ENCODE peak calls at places on chromosomes 1 and 21, in five cellular contexts. One of them, this sample, is unnamed.

GRCh38 chr1:7842517-7842916 is 10.3 kb downstream of the UTS2 start:
- DNase-seq in choroid plexus epithelial cell: no peak
- DNase-seq in A549: no peak
- DNase-seq in lung: no peak
- DNase-seq in astrocyte of the cerebellum: no peak
- DNase-seq in this sample: no peak

GRCh38 chr1:167687919-167688519 is 33.8 kb upstream of the MPZL1 start:
- DNase-seq in choroid plexus epithelial cell: peak
- DNase-seq in A549: peak
- DNase-seq in lung: peak
- DNase-seq in astrocyte of the cerebellum: peak
- DNase-seq in this sample: peak

GRCh38 chr1:203186091-203186445 is 436 bp downstream of the CHI3L1 start:
- DNase-seq in choroid plexus epithelial cell: no peak
- DNase-seq in A549: no peak
- DNase-seq in lung: no peak
- DNase-seq in astrocyte of the cerebellum: no peak
- DNase-seq in this sample: no peak

GRCh38 chr1:79556189-79556588 is 549.7 kb upstream of the ADGRL4 start:
- DNase-seq in choroid plexus epithelial cell: no peak
- DNase-seq in A549: no peak
- DNase-seq in lung: no peak
- DNase-seq in astrocyte of the cerebellum: no peak
- DNase-seq in this sample: no peak

GRCh38 chr1:168483531-168483930 is 60.3 kb downstream of the XCL2 start:
- DNase-seq in choroid plexus epithelial cell: peak
- DNase-seq in A549: no peak
- DNase-seq in lung: no peak
- DNase-seq in astrocyte of the cerebellum: peak
- DNase-seq in this sample: peak

GRCh38 chr1:45545553-45546310 is 4.9 kb upstream of the AKR1A1 start:
- DNase-seq in choroid plexus epithelial cell: no peak
- DNase-seq in A549: no peak
- DNase-seq in lung: no peak
- DNase-seq in astrocyte of the cerebellum: no peak
- DNase-seq in this sample: no peak

GRCh38 chr1:5067251-5067650 is 412.8 kb downstream of the AJAP1 start:
- DNase-seq in choroid plexus epithelial cell: no peak
- DNase-seq in A549: no peak
- DNase-seq in lung: no peak
- DNase-seq in astrocyte of the cerebellum: no peak
- DNase-seq in this sample: no peak

GRCh38 chr1:203512830-203513578 is 19.1 kb downstream of the OPTC start:
- DNase-seq in choroid plexus epithelial cell: peak
- DNase-seq in A549: peak
- DNase-seq in lung: peak
- DNase-seq in astrocyte of the cerebellum: peak
- DNase-seq in this sample: peak

GRCh38 chr1:12525311-12526181 is 92.5 kb downstream of the DHRS3 start:
- DNase-seq in choroid plexus epithelial cell: peak
- DNase-seq in A549: no peak
- DNase-seq in lung: peak
- DNase-seq in astrocyte of the cerebellum: no peak
- DNase-seq in this sample: peak

GRCh38 chr1:164588388-164589341 is 29.7 kb downstream of the PBX1 start:
- DNase-seq in choroid plexus epithelial cell: peak
- DNase-seq in A549: no peak
- DNase-seq in lung: no peak
- DNase-seq in astrocyte of the cerebellum: peak
- DNase-seq in this sample: peak

GRCh38 chr1:184854036-184854435 is 99.4 kb upstream of the EDEM3 start:
- DNase-seq in choroid plexus epithelial cell: no peak
- DNase-seq in A549: no peak
- DNase-seq in lung: no peak
- DNase-seq in astrocyte of the cerebellum: no peak
- DNase-seq in this sample: no peak

GRCh38 chr1:44327679-44328491 is 27.2 kb downstream of the ERI3 start:
- DNase-seq in choroid plexus epithelial cell: peak
- DNase-seq in A549: peak
- DNase-seq in lung: peak
- DNase-seq in astrocyte of the cerebellum: peak
- DNase-seq in this sample: peak

GRCh38 chr1:9181990-9182783 is 52.4 kb upstream of the H6PD start:
- DNase-seq in choroid plexus epithelial cell: peak
- DNase-seq in A549: no peak
- DNase-seq in lung: peak
- DNase-seq in astrocyte of the cerebellum: no peak
- DNase-seq in this sample: peak

GRCh38 chr1:156489166-156489934 is 11.2 kb downstream of the MEF2D start:
- DNase-seq in choroid plexus epithelial cell: no peak
- DNase-seq in A549: no peak
- DNase-seq in lung: no peak
- DNase-seq in astrocyte of the cerebellum: no peak
- DNase-seq in this sample: no peak

GRCh38 chr1:230632273-230632873 is 9.9 kb upstream of the COG2 start:
- DNase-seq in choroid plexus epithelial cell: peak
- DNase-seq in A549: peak
- DNase-seq in lung: no peak
- DNase-seq in astrocyte of the cerebellum: no peak
- DNase-seq in this sample: peak

GRCh38 chr1:223486366-223486765 is 93.2 kb downstream of the CCDC185 start:
- DNase-seq in choroid plexus epithelial cell: no peak
- DNase-seq in A549: no peak
- DNase-seq in lung: no peak
- DNase-seq in astrocyte of the cerebellum: no peak
- DNase-seq in this sample: no peak

GRCh38 chr1:39105061-39105840 is 79.1 kb downstream of the NDUFS5 start:
- DNase-seq in choroid plexus epithelial cell: peak
- DNase-seq in A549: no peak
- DNase-seq in lung: peak
- DNase-seq in astrocyte of the cerebellum: no peak
- DNase-seq in this sample: peak

GRCh38 chr1:203371288-203371687 is 20.4 kb upstream of the FMOD start:
- DNase-seq in choroid plexus epithelial cell: no peak
- DNase-seq in A549: no peak
- DNase-seq in lung: no peak
- DNase-seq in astrocyte of the cerebellum: no peak
- DNase-seq in this sample: no peak

GRCh38 chr1:247386695-247387094 is 29.3 kb upstream of the NLRP3 start:
- DNase-seq in choroid plexus epithelial cell: peak
- DNase-seq in A549: no peak
- DNase-seq in lung: no peak
- DNase-seq in astrocyte of the cerebellum: peak
- DNase-seq in this sample: peak

GRCh38 chr1:27879374-27880082 is 7.2 kb downstream of the THEMIS2 start:
- DNase-seq in choroid plexus epithelial cell: no peak
- DNase-seq in A549: no peak
- DNase-seq in lung: no peak
- DNase-seq in astrocyte of the cerebellum: no peak
- DNase-seq in this sample: no peak

GRCh38 chr1:14576155-14576554 is 22.3 kb upstream of the KAZN start:
- DNase-seq in choroid plexus epithelial cell: no peak
- DNase-seq in A549: no peak
- DNase-seq in lung: no peak
- DNase-seq in astrocyte of the cerebellum: no peak
- DNase-seq in this sample: no peak

GRCh38 chr21:44551290-44552015 is at the start of gene KRTAP10-2:
- DNase-seq in choroid plexus epithelial cell: no peak
- DNase-seq in A549: no peak
- DNase-seq in lung: peak
- DNase-seq in astrocyte of the cerebellum: no peak
- DNase-seq in this sample: no peak

GRCh38 chr1:2466834-2467554 is 9.1 kb upstream of the PLCH2 start:
- DNase-seq in choroid plexus epithelial cell: no peak
- DNase-seq in A549: no peak
- DNase-seq in lung: no peak
- DNase-seq in astrocyte of the cerebellum: no peak
- DNase-seq in this sample: no peak

GRCh38 chr1:27402349-27402754 is 9.9 kb downstream of the GPR3 start:
- DNase-seq in choroid plexus epithelial cell: peak
- DNase-seq in A549: no peak
- DNase-seq in lung: peak
- DNase-seq in astrocyte of the cerebellum: no peak
- DNase-seq in this sample: peak

GRCh38 chr1:8004803-8005573 is 21.1 kb downstream of the ERRFI1 start:
- DNase-seq in choroid plexus epithelial cell: peak
- DNase-seq in A549: peak
- DNase-seq in lung: peak
- DNase-seq in astrocyte of the cerebellum: peak
- DNase-seq in this sample: peak

GRCh38 chr1:5830771-5831599 is 161.2 kb downstream of the NPHP4 start:
- DNase-seq in choroid plexus epithelial cell: no peak
- DNase-seq in A549: no peak
- DNase-seq in lung: no peak
- DNase-seq in astrocyte of the cerebellum: no peak
- DNase-seq in this sample: no peak

GRCh38 chr1:21397813-21398188 is 42.1 kb upstream of the NBPF3 start:
- DNase-seq in choroid plexus epithelial cell: no peak
- DNase-seq in A549: no peak
- DNase-seq in lung: no peak
- DNase-seq in astrocyte of the cerebellum: no peak
- DNase-seq in this sample: no peak

GRCh38 chr1:178055779-178056471 is 38.0 kb upstream of the RASAL2 start:
- DNase-seq in choroid plexus epithelial cell: peak
- DNase-seq in A549: peak
- DNase-seq in lung: no peak
- DNase-seq in astrocyte of the cerebellum: no peak
- DNase-seq in this sample: no peak

GRCh38 chr1:235442788-235443429 is 61.3 kb downstream of the B3GALNT2 start:
- DNase-seq in choroid plexus epithelial cell: peak
- DNase-seq in A549: peak
- DNase-seq in lung: no peak
- DNase-seq in astrocyte of the cerebellum: peak
- DNase-seq in this sample: peak

GRCh38 chr1:202286622-202287097 is 55.1 kb downstream of the UBE2T start:
- DNase-seq in choroid plexus epithelial cell: peak
- DNase-seq in A549: no peak
- DNase-seq in lung: peak
- DNase-seq in astrocyte of the cerebellum: peak
- DNase-seq in this sample: peak

GRCh38 chr1:192929606-192930005 is 120.8 kb downstream of the RGS2 start:
- DNase-seq in choroid plexus epithelial cell: no peak
- DNase-seq in A549: no peak
- DNase-seq in lung: no peak
- DNase-seq in astrocyte of the cerebellum: no peak
- DNase-seq in this sample: no peak

GRCh38 chr1:212213754-212214153 is 71.5 kb upstream of the PPP2R5A start:
- DNase-seq in choroid plexus epithelial cell: no peak
- DNase-seq in A549: no peak
- DNase-seq in lung: no peak
- DNase-seq in astrocyte of the cerebellum: no peak
- DNase-seq in this sample: no peak

GRCh38 chr1:36464605-36465393 is 615 bp upstream of the MRPS15 start:
- DNase-seq in choroid plexus epithelial cell: peak
- DNase-seq in A549: no peak
- DNase-seq in lung: no peak
- DNase-seq in astrocyte of the cerebellum: no peak
- DNase-seq in this sample: no peak

GRCh38 chr1:180498594-180498993 is 3.8 kb downstream of the ACBD6 start:
- DNase-seq in choroid plexus epithelial cell: peak
- DNase-seq in A549: no peak
- DNase-seq in lung: no peak
- DNase-seq in astrocyte of the cerebellum: no peak
- DNase-seq in this sample: peak

GRCh38 chr1:232974971-232975370 is 24.6 kb downstream of the NTPCR start:
- DNase-seq in choroid plexus epithelial cell: peak
- DNase-seq in A549: no peak
- DNase-seq in lung: no peak
- DNase-seq in astrocyte of the cerebellum: no peak
- DNase-seq in this sample: peak

GRCh38 chr1:240194120-240194519 is 102.4 kb downstream of the FMN2 start:
- DNase-seq in choroid plexus epithelial cell: no peak
- DNase-seq in A549: no peak
- DNase-seq in lung: no peak
- DNase-seq in astrocyte of the cerebellum: peak
- DNase-seq in this sample: peak
- TF ChIP-seq CTCF in choroid plexus epithelial cell: no peak
- TF ChIP-seq CTCF in A549: no peak
- TF ChIP-seq CTCF in lung: no peak
- TF ChIP-seq CTCF in astrocyte of the cerebellum: no peak
- TF ChIP-seq CTCF in this sample: no peak

DNA sequence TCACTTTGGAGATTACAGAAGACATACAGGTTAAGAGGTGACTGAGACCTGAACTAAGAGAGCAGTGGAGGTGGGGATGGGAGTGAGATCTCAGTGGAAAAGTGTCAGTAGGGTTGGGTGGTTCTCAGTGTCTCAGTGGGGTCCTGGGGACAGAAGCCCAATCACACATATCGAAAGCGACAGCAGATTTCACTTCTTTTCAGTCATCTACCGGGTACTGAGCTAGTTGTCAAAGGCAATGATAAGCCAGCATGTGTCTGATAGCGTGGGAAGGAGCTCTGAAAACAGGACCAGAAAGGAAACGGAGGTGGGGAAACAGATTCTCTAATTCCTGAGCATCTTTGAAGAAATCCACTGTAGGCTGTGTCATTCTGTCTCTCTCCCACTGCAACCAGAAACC is 59.5 kb downstream of the RHOU start:
- DNase-seq in choroid plexus epithelial cell: no peak
- DNase-seq in A549: no peak
- DNase-seq in lung: no peak
- DNase-seq in astrocyte of the cerebellum: no peak
- DNase-seq in this sample: no peak
- H3K4me3 ChIP-seq in choroid plexus epithelial cell: no peak
- H3K4me3 ChIP-seq in A549: no peak
- H3K4me3 ChIP-seq in lung: no peak
- H3K4me3 ChIP-seq in astrocyte of the cerebellum: no peak
- H3K4me3 ChIP-seq in this sample: no peak

GRCh38 chr1:116286541-116286971 is 86.5 kb upstream of the ATP1A1 start:
- DNase-seq in choroid plexus epithelial cell: peak
- DNase-seq in A549: no peak
- DNase-seq in lung: no peak
- DNase-seq in astrocyte of the cerebellum: peak
- DNase-seq in this sample: no peak
- TF ChIP-seq CTCF in choroid plexus epithelial cell: no peak
- TF ChIP-seq CTCF in A549: no peak
- TF ChIP-seq CTCF in lung: no peak
- TF ChIP-seq CTCF in astrocyte of the cerebellum: no peak
- TF ChIP-seq CTCF in this sample: no peak

GRCh38 chr1:31617917-31618746 is 643 bp downstream of the HCRTR1 start:
- DNase-seq in choroid plexus epithelial cell: peak
- DNase-seq in A549: peak
- DNase-seq in lung: peak
- DNase-seq in astrocyte of the cerebellum: no peak
- DNase-seq in this sample: peak
- H3K4me3 ChIP-seq in choroid plexus epithelial cell: peak
- H3K4me3 ChIP-seq in A549: peak
- H3K4me3 ChIP-seq in lung: peak
- H3K4me3 ChIP-seq in astrocyte of the cerebellum: peak
- H3K4me3 ChIP-seq in this sample: peak

GRCh38 chr1:87973901-87974300 is 645.2 kb downstream of the LMO4 start:
- DNase-seq in choroid plexus epithelial cell: no peak
- DNase-seq in A549: no peak
- DNase-seq in lung: no peak
- DNase-seq in astrocyte of the cerebellum: no peak
- DNase-seq in this sample: no peak
- TF ChIP-seq CTCF in choroid plexus epithelial cell: no peak
- TF ChIP-seq CTCF in A549: no peak
- TF ChIP-seq CTCF in lung: no peak
- TF ChIP-seq CTCF in astrocyte of the cerebellum: no peak
- TF ChIP-seq CTCF in this sample: no peak

This sample was measured in fibroblast of pulmonary artery.